ENCODE peak calls at places on chromosomes 4 and X, in eight cellular contexts. S is NCI-H1105; G is colonic mucosa; T is T-helper 2 cell; F is heart left ventricle; C is NCI-H1417; M is stimulated activated CD4-positive, alpha-beta T cell treated with anti-CD3 and anti-CD28 coated beads, Interleukin-15, amount 100 ng/mL, for 1 hour; Y is GM13977. P is an unnamed sample.
A peak's percentile ranks its signal among the peaks of the same experiment; 100 is the strongest.

GRCh38 chr4:168881754-168882153 is 128.3 kb downstream of the CBR4 start:
- DNase-seq in M (no peak), C (no peak), S (no peak), Y (no peak), T (no peak), F (no peak), G (no peak), P (no peak)

GRCh38 chr4:152620218-152620617 is 59.6 kb downstream of the TMEM154 start:
- DNase-seq in G (no peak), S (no peak), C (no peak), Y (no peak), T (no peak), F (no peak), M (no peak), P (no peak)

GRCh38 chr4:57404463-57404862 is 294.3 kb upstream of the IGFBP7 start:
- DNase-seq in S (no peak), C (no peak), G (no peak), M (no peak), T (no peak), Y (no peak), F (no peak), P (no peak)

GRCh38 chr4:156672492-156672891 is 299.1 kb downstream of the PDGFC start:
- DNase-seq in C (no peak), T (no peak), S (no peak), G (no peak), F (no peak), M (no peak), Y (no peak), P (no peak)

GRCh38 chr4:18343581-18343980 is 322.0 kb upstream of the LCORL start:
- DNase-seq in S (no peak), T (no peak), F (no peak), C (no peak), Y (no peak), M (no peak), G (no peak), P (no peak)

GRCh38 chrX:51421972-51422371 is 74.4 kb downstream of the NUDT11 start:
- DNase-seq in C (no peak), T (no peak), Y (no peak), S (no peak), G (no peak), F (no peak), M (no peak), P (no peak)

GRCh38 chrX:140022482-140022881 is 57.2 kb upstream of the CXorf66 start:
- DNase-seq in S (no peak), C (no peak), G (no peak), T (no peak), M (no peak), F (no peak), Y (no peak), P (no peak)

GRCh38 chr4:8707045-8707781 is 114.6 kb downstream of the CPZ start:
- DNase-seq in Y (no peak), S (no peak), G (no peak), F (no peak), C (no peak), M (no peak), T (no peak), P (no peak)

GRCh38 chr4:18756661-18757060 is 735.1 kb upstream of the LCORL start:
- DNase-seq in T (no peak), C (no peak), F (no peak), Y (no peak), M (no peak), S (no peak), G (no peak), P (no peak)

GRCh38 chr4:121217385-121217784 is 53.3 kb upstream of the TNIP3 start:
- DNase-seq in S (no peak), F (no peak), C (no peak), Y (no peak), M (no peak), T (no peak), G (no peak), P (no peak)

GRCh38 chr4:133320576-133321170 is 171.6 kb downstream of the PCDH10 start:
- DNase-seq in T (no peak), S (no peak), M (no peak), Y (peak; percentile 25), F (no peak), G (no peak), C (peak; percentile 29), P (no peak)

GRCh38 chrX:108246304-108246954 is 154.9 kb downstream of the ATG4A start:
- DNase-seq in M (no peak), C (no peak), G (no peak), F (no peak), S (no peak), Y (no peak), T (no peak), P (no peak)

GRCh38 chr4:11701978-11702377 is 273.3 kb upstream of the HS3ST1 start:
- DNase-seq in T (no peak), F (no peak), C (no peak), Y (no peak), G (no peak), S (no peak), M (no peak), P (no peak)

GRCh38 chr4:150310159-150310895 is 232.1 kb downstream of the DCLK2 start:
- DNase-seq in T (no peak), C (no peak), Y (no peak), G (no peak), F (no peak), M (no peak), S (no peak), P (no peak)

GRCh38 chr4:85024671-85025070 is 58.2 kb upstream of the WDFY3 start:
- DNase-seq in T (no peak), G (no peak), F (no peak), C (no peak), M (no peak), S (no peak), Y (no peak), P (no peak)

GRCh38 chr4:173346074-173346473 is 11.9 kb upstream of the HMGB2 start:
- DNase-seq in G (no peak), C (no peak), Y (no peak), S (no peak), M (no peak), F (no peak), T (no peak), P (no peak)

GRCh38 chr4:185535818-185536729 is 767 bp upstream of the PDLIM3 start:
- DNase-seq in Y (peak; percentile 35), M (no peak), F (peak; percentile 53), T (no peak), C (no peak), S (no peak), G (no peak), P (no peak)

GRCh38 chr4:2343476-2343875 is 75.0 kb downstream of the ZFYVE28 start:
- DNase-seq in Y (no peak), F (no peak), M (no peak), T (no peak), G (no peak), C (no peak), S (no peak), P (no peak)

GRCh38 chr4:41358626-41359025 is 101.9 kb downstream of the UCHL1 start:
- DNase-seq in S (no peak), M (no peak), T (no peak), Y (no peak), C (peak; percentile 4), F (peak; percentile 57), G (no peak), P (no peak)

GRCh38 chr4:137421796-137422195 is 110.5 kb downstream of the PCDH18 start:
- DNase-seq in M (no peak), F (no peak), S (no peak), Y (no peak), T (no peak), G (no peak), C (no peak), P (no peak)

GRCh38 chr4:186027405-186027804 is 41.6 kb upstream of the TLR3 start:
- DNase-seq in T (no peak), S (no peak), C (no peak), M (no peak), F (no peak), Y (no peak), G (peak; percentile 37), P (no peak)

P was measured in central memory CD8-positive, alpha-beta T cell.